ENCODE peak calls at places on chromosomes 6 and 20, in four cellular contexts. U is activated T-helper 1 cell treated with anti-CD3 and anti-CD28 coated beads, Interleukin-12 subunit alpha, Interleukin-12 subunit beta, Interleukin-2, Interleukin-4 antibody, amounts not matched to agents 30 ng/mL and 10 ng/mL and 1 ng/mL, durations not matched to agents 14 hours and 24 hours and 36 hours; L is stimulated activated CD4-positive, alpha-beta T cell treated with anti-CD3 and anti-CD28 coated beads, Interleukin-4, amount 100 ng/mL, for 48 hours; B is SHP77 treated with DMSO at 0.1 percent for 48 hours. G is an unnamed sample.

GRCh38 chr6:151054304-151054703 is 185.5 kb upstream of the AKAP12 start:
- DNase-seq in U (no peak), L (no peak), B (no peak), G (peak)

GRCh38 chr6:12709116-12709515 is 7.5 kb upstream of the PHACTR1 start:
- DNase-seq in U (no peak), L (no peak), B (no peak), G (no peak)

GRCh38 chr20:36086767-36087166 is 67.8 kb upstream of the EPB41L1 start:
- DNase-seq in U (no peak), L (no peak), B (no peak), G (no peak)

GRCh38 chr6:971981-972640 is 279.2 kb upstream of the EXOC2 start:
- DNase-seq in U (no peak), L (no peak), B (no peak), G (no peak)

GRCh38 chr6:7919871-7920270 is 9.3 kb upstream of the TXNDC5 start:
- DNase-seq in U (no peak), L (peak), B (no peak), G (no peak)

GRCh38 chr6:110524305-110524704 is 47.9 kb upstream of the SLC22A16 start:
- DNase-seq in U (no peak), L (no peak), B (no peak), G (no peak)

GRCh38 chr6:129501401-129502051 is 208.5 kb downstream of the ARHGAP18 start:
- DNase-seq in U (no peak), L (no peak), B (no peak), G (peak)

GRCh38 chr20:23334111-23334510 is 16.5 kb upstream of the NXT1 start:
- DNase-seq in U (no peak), L (no peak), B (no peak), G (no peak)

GRCh38 chr20:31913431-31914157 is 38.3 kb downstream of the PDRG1 start:
- DNase-seq in U (no peak), L (no peak), B (no peak), G (no peak)

GRCh38 chr20:10962937-10963336 is 289.1 kb upstream of the JAG1 start:
- DNase-seq in U (no peak), L (no peak), B (no peak), G (no peak)

GRCh38 chr6:41428402-41428994 is 93.1 kb downstream of the NCR2 start:
- DNase-seq in U (no peak), L (no peak), B (no peak), G (no peak)